ENCODE peak calls at places on chromosomes 6 and 20, in four cellular contexts. A, Z, B and S are unnamed samples.
A peak's percentile ranks its signal among the peaks of the same experiment; 100 is the strongest.

GRCh38 chr6:157438611-157439109 is 57.7 kb downstream of the ZDHHC14 start:
- DNase-seq in A (no peak), Z (no peak), B (peak; percentile 50), S (no peak)

GRCh38 chr20:14342910-14343309 is 5.5 kb upstream of the FLRT3 start:
- DNase-seq in A (no peak), Z (no peak), B (no peak), S (no peak)

GRCh38 chr20:37882961-37883712 is 19.8 kb upstream of the VSTM2L start:
- DNase-seq in A (no peak), Z (no peak), B (no peak), S (no peak)

GRCh38 chr6:29602564-29603361 is 17.8 kb downstream of the OR2H2 start:
- DNase-seq in A (no peak), Z (no peak), B (no peak), S (no peak)

GRCh38 chr6:154488276-154488627 is 22.2 kb downstream of the CNKSR3 start:
- DNase-seq in A (no peak), Z (no peak), B (peak; percentile 31), S (no peak)

GRCh38 chr6:2376429-2377355 is 131.3 kb upstream of the GMDS start:
- DNase-seq in A (no peak), Z (no peak), B (peak; percentile 88), S (no peak)

GRCh38 chr6:52904562-52905279 is 4.8 kb downstream of the GSTA3 start:
- DNase-seq in A (no peak), Z (no peak), B (no peak), S (no peak)

GRCh38 chr20:48725589-48725991 is 102.2 kb downstream of the PREX1 start:
- DNase-seq in A (no peak), Z (no peak), B (no peak), S (no peak)

GRCh38 chr6:166008441-166009369 is 158.9 kb downstream of the TBXT start:
- DNase-seq in A (peak; percentile 42), Z (no peak), B (no peak), S (peak; percentile 86)

GRCh38 chr6:49401063-49401462 is 62.0 kb downstream of the MMUT start:
- DNase-seq in A (no peak), Z (no peak), B (no peak), S (no peak)

GRCh38 chr6:26205161-26205624 is 118.0 kb downstream of the HFE start:
- DNase-seq in A (peak; percentile 76), Z (peak; percentile 85), B (no peak), S (no peak)

DNA sequence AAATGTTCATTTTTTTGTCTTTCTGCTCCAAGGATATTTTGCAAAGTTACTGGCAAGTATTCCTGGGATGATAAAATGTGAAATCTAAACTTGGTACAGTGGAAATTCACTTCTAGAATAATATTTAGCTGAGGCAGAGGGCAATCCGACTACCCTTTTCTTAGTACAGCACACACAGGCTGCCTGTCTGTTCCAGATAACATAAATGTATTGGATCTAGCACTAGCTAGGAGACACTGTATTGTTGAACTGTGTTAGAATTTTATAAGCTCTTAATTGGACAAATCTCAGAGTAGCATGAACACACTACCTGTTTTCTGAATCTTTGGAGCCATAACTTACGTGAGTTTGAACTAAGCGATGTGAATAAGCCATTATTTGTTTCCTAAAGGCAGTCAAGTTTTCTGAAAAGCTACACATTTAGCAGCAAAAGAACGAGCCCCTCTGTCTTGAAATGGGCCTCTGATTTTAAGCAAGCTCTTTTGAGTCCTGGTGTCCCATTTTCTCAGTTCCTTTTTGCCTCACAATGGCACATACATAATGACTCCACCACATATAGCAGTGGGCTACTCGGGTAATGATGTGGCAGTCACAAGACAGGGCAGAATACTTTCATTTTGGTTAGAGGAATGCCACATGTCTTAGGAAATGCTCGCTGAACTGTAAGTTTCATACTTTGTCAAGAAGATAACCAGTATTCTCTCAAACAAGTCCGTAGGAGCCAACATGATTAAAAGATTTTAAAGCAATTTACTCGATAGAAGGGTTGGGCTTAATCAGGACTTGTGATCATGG is 116.5 kb upstream of the ESR1 start:
- DNase-seq in A (no peak), Z (no peak), B (no peak), S (no peak)
- H3K4me3 ChIP-seq in A (peak overlapping the region; percentile 33), Z (peak overlapping the region; percentile 44), B (no peak overlapping the region), S (peak overlapping the region; percentile 45)

DNA sequence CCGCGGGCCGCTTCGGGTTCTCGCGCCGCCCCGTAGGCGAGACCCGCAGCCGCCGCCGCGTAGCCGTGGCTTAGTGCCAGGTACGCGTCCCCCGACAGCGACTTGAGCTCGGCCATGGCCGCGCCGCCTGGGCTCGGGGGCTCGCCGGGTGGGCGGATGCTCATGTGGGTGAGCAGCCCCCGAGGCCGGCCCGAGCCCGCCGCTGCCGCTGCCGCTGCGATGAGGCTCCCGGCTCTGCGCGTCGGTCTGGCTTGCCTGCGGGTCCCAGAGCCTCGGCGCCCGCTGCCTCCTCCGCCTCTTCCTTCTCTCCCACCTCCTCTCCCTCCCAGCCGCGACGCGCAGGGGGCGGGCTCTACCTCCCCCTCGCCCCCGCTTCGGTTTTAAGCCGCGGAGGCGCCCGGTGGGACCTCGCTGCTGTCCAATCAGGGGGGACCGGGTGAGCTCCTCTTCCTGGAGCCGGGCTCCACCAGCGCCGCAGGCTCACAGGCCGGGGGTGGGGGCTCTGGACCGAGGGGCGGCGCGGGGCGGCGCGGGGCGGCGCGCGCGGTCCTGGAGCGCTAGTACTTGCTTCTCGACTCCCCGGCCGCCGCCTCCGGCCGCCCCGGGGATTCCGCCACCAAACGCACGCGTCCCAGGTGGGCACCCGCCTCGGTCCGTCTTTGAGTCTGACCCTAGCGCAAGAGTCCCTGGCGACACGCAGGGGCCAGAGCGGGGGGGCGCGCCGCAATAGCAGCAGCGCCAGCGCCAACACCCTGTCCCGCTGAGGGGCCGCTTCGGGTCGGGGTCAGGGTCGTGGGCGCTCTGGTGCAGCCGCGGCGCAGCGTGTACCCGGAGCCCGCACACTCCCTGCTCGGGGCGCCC is at the start of gene BHLHE23:
- DNase-seq in A (no peak), Z (no peak), B (no peak), S (no peak)
- H3K4me3 ChIP-seq in A (no peak within 1 kb of the TSS), Z (peak within 1 kb of the TSS; percentile 14), B (no peak within 1 kb of the TSS), S (peak within 1 kb of the TSS; percentile 27)

GRCh38 chr20:24961384-24962181 is 12.5 kb downstream of the CST7 start:
- DNase-seq in A (no peak), Z (peak; percentile 14), B (no peak), S (peak; percentile 64)
- H3K4me3 ChIP-seq in A (no peak overlapping the region), Z (no peak overlapping the region), B (no peak overlapping the region), S (no peak overlapping the region)

GRCh38 chr6:111157412-111157811 is 70.1 kb downstream of the SLC16A10 start:
- DNase-seq in A (no peak), Z (no peak), B (no peak), S (no peak)

GRCh38 chr6:111159628-111160027 is 72.3 kb downstream of the SLC16A10 start:
- DNase-seq in A (no peak), Z (no peak), B (no peak), S (no peak)

GRCh38 chr6:111161650-111162049 is 74.3 kb downstream of the SLC16A10 start:
- DNase-seq in A (no peak), Z (no peak), B (no peak), S (no peak)

GRCh38 chr6:111162504-111162903 is 75.2 kb downstream of the SLC16A10 start:
- DNase-seq in A (no peak), Z (no peak), B (no peak), S (no peak)
- H3K4me3 ChIP-seq in A (no peak overlapping the region), Z (no peak overlapping the region), B (no peak overlapping the region), S (no peak overlapping the region)